ENCODE peak calls at places on chromosomes 1 and 21, in six cellular contexts. O, J, F, P, S and Z are unnamed samples.
A peak's percentile ranks its signal among the peaks of the same experiment; 100 is the strongest.

GRCh38 chr1:184033711-184034167 is 3.8 kb downstream of the COLGALT2 start:
- DNase-seq in F (peak; percentile 12), J (no peak), P (no peak), O (no peak), S (no peak), Z (no peak)

GRCh38 chr21:36419996-36420395 is 34.8 kb downstream of the CHAF1B start:
- DNase-seq in P (peak; percentile 14), J (peak; percentile 88), O (peak; percentile 68), S (peak; percentile 86), F (peak; percentile 85), Z (peak; percentile 55)

GRCh38 chr1:227748496-227749182 is 13.4 kb downstream of the SNAP47 start:
- DNase-seq in F (no peak), J (no peak), S (no peak), O (no peak), P (no peak), Z (no peak)

GRCh38 chr1:27509127-27510080 is 19.4 kb upstream of the WASF2 start:
- DNase-seq in P (no peak), S (no peak), J (no peak), F (no peak), O (no peak), Z (no peak)

GRCh38 chr1:171965802-171966201 is 124.5 kb downstream of the DNM3 start:
- DNase-seq in F (no peak), J (no peak), O (no peak), S (no peak), P (no peak), Z (no peak)

GRCh38 chr21:14493731-14494130 is 52.4 kb downstream of the SAMSN1 start:
- DNase-seq in F (no peak), J (no peak), O (no peak), P (no peak), S (no peak), Z (no peak)

GRCh38 chr1:160993544-160993943 is 27.4 kb downstream of the F11R start:
- DNase-seq in J (peak; percentile 20), S (peak; percentile 53), O (peak; percentile 31), F (peak; percentile 56), P (no peak), Z (peak; percentile 25)

GRCh38 chr1:212669102-212669501 is 30.5 kb downstream of the BATF3 start:
- DNase-seq in J (no peak), P (no peak), F (no peak), O (no peak), S (peak; percentile 40), Z (no peak)

GRCh38 chr1:24048205-24048869 is 63.6 kb downstream of the MYOM3 start:
- DNase-seq in O (peak; percentile 86), F (peak; percentile 14), S (no peak), J (no peak), P (no peak), Z (no peak)

GRCh38 chr1:38154089-38154470 is 107.5 kb upstream of the POU3F1 start:
- DNase-seq in P (no peak), F (no peak), J (no peak), S (peak; percentile 95), O (no peak), Z (peak; percentile 100)

GRCh38 chr1:152461544-152461943 is 47.5 kb upstream of the CRNN start:
- DNase-seq in O (peak; percentile 35), F (peak; percentile 66), P (peak; percentile 45), J (peak; percentile 69), S (peak; percentile 69), Z (peak; percentile 36)

GRCh38 chr1:94119306-94119705 is 1.6 kb downstream of the ABCA4 start:
- DNase-seq in J (no peak), O (no peak), F (no peak), P (no peak), S (no peak), Z (no peak)

GRCh38 chr21:28742527-28742926 is 250.2 kb downstream of the LTN1 start:
- DNase-seq in J (no peak), S (peak; percentile 41), P (no peak), O (no peak), F (peak; percentile 33), Z (no peak)

GRCh38 chr1:247337961-247338360 is 6.3 kb upstream of the ZNF496 start:
- DNase-seq in S (no peak), O (no peak), P (peak; percentile 8), J (no peak), F (no peak), Z (no peak)

GRCh38 chr21:14290584-14290983 is 74.6 kb downstream of the RBM11 start:
- DNase-seq in S (no peak), P (no peak), F (no peak), O (no peak), J (no peak), Z (no peak)

GRCh38 chr1:152539901-152540300 is 25.6 kb downstream of the CRCT1 start:
- DNase-seq in S (no peak), P (no peak), F (no peak), O (peak; percentile 16), J (no peak), Z (no peak)

GRCh38 chr21:25687787-25688186 is 46.9 kb downstream of the ATP5PF start:
- DNase-seq in S (no peak), F (no peak), P (no peak), O (no peak), J (no peak), Z (no peak)

GRCh38 chr1:12436817-12437599 is 181.0 kb downstream of the DHRS3 start:
- DNase-seq in O (peak; percentile 90), S (no peak), P (no peak), F (peak; percentile 62), J (no peak), Z (no peak)

GRCh38 chr1:54220004-54220811 is 20.2 kb downstream of the MRPL37 start:
- DNase-seq in S (peak; percentile 83), O (no peak), P (no peak), J (peak; percentile 75), F (peak; percentile 25), Z (no peak)

GRCh38 chr1:224459936-224460335 is 25.3 kb upstream of the WDR26 start:
- DNase-seq in O (no peak), P (no peak), F (no peak), J (no peak), S (peak; percentile 4), Z (no peak)

GRCh38 chr1:19775317-19775716 is 24.4 kb downstream of the TMCO4 start:
- DNase-seq in F (no peak), S (no peak), J (no peak), O (no peak), P (no peak), Z (no peak)

GRCh38 chr1:181104790-181105133 is 16.3 kb downstream of the IER5 start:
- DNase-seq in J (no peak), P (no peak), S (peak; percentile 50), O (no peak), F (no peak), Z (no peak)

GRCh38 chr1:184757891-184758290 is 3.2 kb upstream of the EDEM3 start:
- DNase-seq in J (no peak), P (no peak), O (no peak), F (no peak), S (no peak), Z (no peak)

GRCh38 chr1:94783342-94784264 is 36.6 kb upstream of the SLC44A3 start:
- DNase-seq in J (peak; percentile 89), F (peak; percentile 92), O (peak; percentile 5), P (peak; percentile 75), S (no peak), Z (no peak)

GRCh38 chr21:37868896-37869295 is 47.4 kb downstream of the KCNJ6 start:
- DNase-seq in F (peak; percentile 56), S (no peak), P (no peak), J (no peak), O (no peak), Z (no peak)

GRCh38 chr1:15724949-15725880 is 10.8 kb upstream of the SLC25A34 start:
- DNase-seq in J (no peak), F (peak; percentile 16), P (no peak), O (no peak), S (no peak), Z (no peak)

GRCh38 chr1:238647877-238648276 is 738.5 kb upstream of the CHRM3 start:
- DNase-seq in O (peak; percentile 80), P (peak; percentile 44), S (no peak), F (peak; percentile 99), J (no peak), Z (no peak)